ENCODE peak calls at places on chromosomes 4 and X, in four cellular contexts. H is H9, I is IMR-90, L is H1. Z is an unnamed sample. For H3K4me1, the result is how much of the 10 kb centered on the place peaks cover.

GRCh38 chr4:91961504-91961903 is 342.3 kb upstream of the GRID2 start:
- DNase-seq in H (no peak), I (peak), L (no peak), Z (no peak)

GRCh38 chr4:103150677-103151076 is 47.5 kb downstream of the CENPE start:
- DNase-seq in H (no peak), I (peak), L (no peak), Z (no peak)

GRCh38 chr4:2537011-2537830 is 774 bp downstream of the FAM193A start:
- DNase-seq in H (peak), I (peak), L (no peak), Z (peak)

GRCh38 chr4:54005475-54005874 is 58.9 kb downstream of the CHIC2 start:
- DNase-seq in H (no peak), I (peak), L (no peak), Z (no peak)

GRCh38 chrX:810186-810585 is 179.6 kb downstream of the SHOX start:
- DNase-seq in H (no peak), I (no peak), L (no peak), Z (no peak)

GRCh38 chrX:25275159-25275558 is 259.4 kb upstream of the ARX start:
- DNase-seq in H (no peak), I (no peak), L (no peak), Z (no peak)

GRCh38 chr4:36394352-36394903 is 113.0 kb downstream of the DTHD1 start:
- DNase-seq in H (no peak), I (no peak), L (no peak), Z (peak)

GRCh38 chr4:111040904-111041303 is 418.0 kb upstream of the PITX2 start:
- DNase-seq in H (no peak), I (no peak), L (no peak), Z (peak)

GRCh38 chr4:147049940-147050852 is 104.5 kb upstream of the TTC29 start:
- DNase-seq in H (no peak), I (peak), L (no peak), Z (no peak)

GRCh38 chr4:61200991-61201526 is 933 bp downstream of the ADGRL3 start:
- DNase-seq in H (peak), I (no peak), L (no peak), Z (peak)

GRCh38 chrX:1656379-1656778 is 41.5 kb downstream of the ASMT start:
- DNase-seq in H (no peak), I (no peak), L (no peak), Z (no peak)

GRCh38 chrX:94302446-94302845 is 628.4 kb downstream of the FAM133A start:
- DNase-seq in H (no peak), I (no peak), L (no peak), Z (peak)

GRCh38 chrX:150299579-150299978 is 63.5 kb upstream of the MAMLD1 start:
- DNase-seq in H (no peak), I (no peak), L (no peak), Z (no peak)

GRCh38 chrX:135477576-135477975 is 42.9 kb upstream of the INTS6L start:
- DNase-seq in H (peak), I (peak), L (peak), Z (peak)

GRCh38 chr4:48031802-48032525 is 15.4 kb downstream of the NIPAL1 start:
- DNase-seq in H (no peak), I (peak), L (no peak), Z (peak)

GRCh38 chrX:134671207-134671750 is 13.0 kb upstream of the PLAC1 start:
- DNase-seq in H (no peak), I (peak), L (no peak), Z (no peak)

GRCh38 chr4:155234206-155234605 is 25.8 kb downstream of the NPY2R start:
- DNase-seq in H (no peak), I (no peak), L (no peak), Z (no peak)
- H4K5ac ChIP-seq in H (no peak), I (no peak), L (no peak), Z (no peak)

GRCh38 chr4:57080781-57081650 is 29.2 kb downstream of the IGFBP7 start:
- DNase-seq in H (no peak), I (peak), L (no peak), Z (peak)

GRCh38 chr4:57081651-57082349 is 28.4 kb downstream of the IGFBP7 start:
- DNase-seq in H (peak), I (no peak), L (no peak), Z (peak)

GRCh38 chr4:57076646-57077045 is 33.5 kb downstream of the IGFBP7 start:
- DNase-seq in H (no peak), I (no peak), L (no peak), Z (no peak)

GRCh38 chr4:57077550-57078311 is 32.5 kb downstream of the IGFBP7 start:
- DNase-seq in H (peak), I (peak), L (no peak), Z (peak)

GRCh38 chr4:57078685-57079521 is 31.3 kb downstream of the IGFBP7 start:
- DNase-seq in H (peak), I (no peak), L (no peak), Z (peak)
- H3K4me1 ChIP-seq in H (under half), I (under half), L (under half), Z (under half)

GRCh38 chrX:48611703-48612102 is 14.4 kb downstream of the WDR13 start:
- DNase-seq in H (no peak), I (no peak), L (no peak), Z (no peak)

GRCh38 chrX:48617542-48618340 is 20.4 kb downstream of the WDR13 start:
- DNase-seq in H (no peak), I (no peak), L (no peak), Z (peak)

GRCh38 chrX:48616575-48616974 is 19.3 kb downstream of the WDR13 start:
- DNase-seq in H (no peak), I (no peak), L (no peak), Z (peak)

GRCh38 chrX:48613502-48614160 is 16.3 kb downstream of the WDR13 start:
- DNase-seq in H (no peak), I (peak), L (no peak), Z (no peak)
- H4K5ac ChIP-seq in H (no peak), I (no peak), L (no peak), Z (no peak)

GRCh38 chr4:73620115-73620792 is at the start of gene RASSF6:
- DNase-seq in H (peak), I (no peak), L (peak), Z (peak)
- H3K4me1 ChIP-seq in H (under half), I (under half), L (under half), Z (under half)

DNA sequence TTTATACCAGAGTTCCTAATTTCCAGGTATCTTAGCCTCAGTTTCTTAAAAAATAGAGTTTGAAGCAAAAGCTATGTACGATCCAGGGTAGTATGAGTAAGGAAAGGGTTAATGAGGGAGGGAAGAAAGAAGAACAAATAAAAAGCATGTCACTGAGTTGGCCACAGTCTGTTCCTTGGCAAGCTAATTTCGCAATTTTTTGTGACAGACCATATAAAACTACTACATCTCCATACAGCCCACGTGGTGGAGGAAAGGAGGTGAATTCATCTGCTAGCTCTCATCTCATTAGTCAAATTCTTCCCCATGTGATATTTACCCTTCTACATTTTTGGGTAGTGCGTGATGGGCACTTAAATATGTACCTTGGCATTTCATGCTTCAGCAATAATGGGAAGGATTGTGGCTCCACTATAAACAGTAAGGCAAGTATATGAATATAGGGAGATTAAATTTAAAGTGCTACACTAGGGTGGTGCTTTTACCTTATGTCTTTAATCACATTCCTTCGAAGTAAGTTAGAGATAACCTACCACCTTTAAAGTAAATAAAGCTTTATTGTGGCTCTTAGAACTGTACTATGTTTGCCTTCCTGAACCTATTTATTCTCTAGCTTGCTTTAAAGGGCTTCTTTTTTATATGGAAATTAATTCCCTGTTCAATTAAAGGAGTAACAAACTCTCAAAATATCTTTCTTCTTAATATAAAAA is 102.1 kb upstream of the VAMP7 start:
- DNase-seq in H (no peak), I (no peak), L (no peak), Z (no peak)
- H4K5ac ChIP-seq in H (no peak), I (no peak), L (no peak), Z (no peak)

DNA sequence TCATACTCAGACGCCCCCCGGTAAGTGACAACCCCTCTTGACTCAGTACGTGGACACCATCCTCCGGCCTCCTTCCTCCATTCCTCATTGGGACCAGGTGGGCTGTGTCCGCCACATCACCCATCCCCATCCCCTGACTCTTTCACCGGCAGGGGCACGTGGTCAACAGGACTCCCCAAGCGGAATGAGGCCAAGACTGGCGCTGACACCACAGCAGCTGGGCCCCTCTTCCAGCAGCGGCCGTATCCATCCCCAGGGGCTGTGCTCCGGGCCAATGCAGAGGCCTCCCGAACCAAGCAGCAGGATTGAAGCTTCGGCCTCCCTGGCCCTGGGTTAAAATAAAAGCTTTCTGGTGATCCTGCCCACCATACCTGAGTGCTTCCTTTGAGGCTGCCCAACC is 5.0 kb downstream of the PQBP1 start:
- DNase-seq in H (no peak), I (no peak), L (no peak), Z (no peak)
- H3K4me1 ChIP-seq in H (under half), I (under half), L (under half), Z (under half)

GRCh38 chr4:76074468-76074867 is at the start of gene ART3:
- DNase-seq in H (no peak), I (peak), L (no peak), Z (no peak)

GRCh38 chr4:76078033-76078613 is 3.6 kb downstream of the ART3 start:
- DNase-seq in H (no peak), I (no peak), L (no peak), Z (no peak)

GRCh38 chr4:76072760-76073159 is 1.7 kb upstream of the ART3 start:
- DNase-seq in H (no peak), I (no peak), L (no peak), Z (peak)

DNA sequence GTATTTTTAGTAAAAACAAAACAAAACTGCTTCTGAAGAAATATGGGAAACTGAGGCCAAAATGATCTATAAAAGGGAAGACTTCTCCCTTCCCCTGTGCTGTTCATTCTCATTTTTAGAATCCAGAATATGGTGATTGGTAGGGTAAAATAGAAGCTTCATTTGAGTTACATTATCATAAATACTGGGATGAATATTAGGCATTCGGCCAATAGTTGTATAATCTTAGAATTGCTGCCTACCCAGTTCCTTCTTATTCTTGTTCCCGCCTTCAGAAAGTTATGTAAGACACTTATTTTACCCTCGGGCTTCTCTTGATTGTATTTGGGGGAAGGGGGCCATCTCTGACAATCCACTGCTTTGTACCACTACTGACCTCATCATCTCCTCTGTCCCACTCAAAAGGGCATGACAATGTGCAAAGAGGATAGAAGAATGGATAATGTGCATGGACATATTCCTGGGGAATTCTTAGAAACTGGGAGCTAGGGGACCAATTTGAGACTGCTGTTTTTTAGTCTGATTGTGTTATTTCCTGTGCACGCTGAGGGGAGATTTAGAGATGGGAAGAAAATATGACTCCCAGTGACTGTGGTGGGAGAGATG is 589 bp downstream of the ART3 start:
- DNase-seq in H (no peak), I (no peak), L (no peak), Z (no peak)
- H4K5ac ChIP-seq in H (no peak), I (no peak), L (no peak), Z (no peak)

DNA sequence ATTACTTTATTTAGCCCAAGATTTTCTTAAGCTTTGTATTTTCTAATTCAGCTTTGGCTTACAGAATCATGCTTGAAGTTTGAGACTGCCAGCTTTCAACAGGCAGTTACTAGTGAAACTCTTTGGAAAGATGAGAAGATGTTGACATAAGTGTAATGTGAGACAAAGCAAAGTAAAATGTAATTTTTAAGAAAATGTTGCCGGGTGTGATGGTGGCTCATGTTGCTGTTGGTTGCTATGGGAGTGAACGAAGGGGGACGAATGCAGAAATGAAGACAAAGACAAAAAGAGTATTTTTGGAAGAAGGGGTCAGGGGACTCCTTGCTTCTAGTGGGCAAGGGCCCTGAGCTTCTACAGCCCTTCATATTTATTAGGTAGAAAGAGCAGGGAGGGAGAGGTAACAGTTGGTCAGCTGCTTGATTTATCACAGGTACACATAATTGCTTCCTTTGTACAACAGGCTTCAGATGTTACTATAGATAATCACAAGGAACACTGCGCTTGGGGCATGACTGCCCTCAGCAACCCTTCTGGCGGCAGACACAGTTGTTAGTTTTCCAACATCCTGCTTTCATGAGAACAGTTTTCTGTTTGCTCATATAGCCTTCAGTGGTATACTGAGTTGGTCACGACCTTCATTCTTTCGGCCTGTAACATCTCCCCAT is 11.9 kb upstream of the UGDH start:
- DNase-seq in H (no peak), I (peak), L (no peak), Z (no peak)
- H3K4me1 ChIP-seq in H (under half), I (under half), L (under half), Z (under half)

GRCh38 chrX:12648995-12649394 is 142.2 kb upstream of the PRPS2 start:
- DNase-seq in H (no peak), I (no peak), L (no peak), Z (no peak)

DNA sequence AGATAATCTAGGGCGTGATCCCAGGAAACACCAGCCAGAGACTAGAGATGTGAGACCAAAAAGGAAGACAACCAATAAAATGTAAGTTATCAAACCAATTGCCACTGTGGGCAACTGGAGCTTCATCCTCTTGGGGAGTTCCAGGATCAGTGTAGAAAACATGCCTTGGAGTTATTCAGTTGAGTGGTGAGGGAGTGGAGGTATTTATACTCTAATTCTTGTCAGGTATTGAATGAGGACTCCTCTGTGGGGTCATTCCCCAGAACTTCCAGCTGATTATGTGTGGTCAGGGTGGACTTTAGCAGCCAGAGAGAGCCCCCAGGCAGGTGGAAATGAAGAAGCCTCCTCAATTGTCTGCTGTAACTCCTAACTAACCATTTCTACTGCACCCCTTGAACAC is 144.0 kb upstream of the PRPS2 start:
- DNase-seq in H (no peak), I (no peak), L (no peak), Z (no peak)
- H4K5ac ChIP-seq in H (no peak), I (no peak), L (no peak), Z (no peak)

GRCh38 chrX:10280061-10280460 is 123.3 kb downstream of the CLCN4 start:
- DNase-seq in H (no peak), I (no peak), L (no peak), Z (no peak)
- H3K4me1 ChIP-seq in H (under half), I (under half), L (under half), Z (under half)